ENCODE peak calls at places on chromosome 21, in five cellular contexts. U, X, T, J and A are unnamed samples.
A peak's percentile ranks its signal among the peaks of the same experiment; 100 is the strongest.

GRCh38 chr21:27759091-27759659 is 792.3 kb upstream of the ADAMTS5 start:
- DNase-seq in T (no peak), X (no peak), J (peak; percentile 23), U (peak; percentile 36), A (no peak)

GRCh38 chr21:37502947-37503346 is 136.4 kb downstream of the DYRK1A start:
- DNase-seq in X (no peak), T (no peak), U (no peak), J (no peak), A (no peak)

GRCh38 chr21:44866780-44867179 is 6.7 kb downstream of the PTTG1IP start:
- DNase-seq in X (no peak), J (no peak), T (no peak), U (no peak), A (no peak)

GRCh38 chr21:46667191-46667734 is 31.8 kb downstream of the PRMT2 start:
- DNase-seq in X (peak; percentile 42), U (no peak), J (no peak), T (no peak), A (no peak)

GRCh38 chr21:18954415-18954972 is 550.9 kb upstream of the TMPRSS15 start:
- DNase-seq in X (no peak), T (no peak), J (no peak), U (no peak), A (no peak)

GRCh38 chr21:14603202-14603601 is 57.1 kb upstream of the SAMSN1 start:
- DNase-seq in J (no peak), T (no peak), X (peak; percentile 60), U (no peak), A (no peak)

GRCh38 chr21:35377505-35378090 is 328.5 kb upstream of the RUNX1 start:
- DNase-seq in T (no peak), X (no peak), U (no peak), J (no peak), A (no peak)

GRCh38 chr21:42865361-42866160 is 13.8 kb downstream of the WDR4 start:
- DNase-seq in X (no peak), J (peak; percentile 42), U (no peak), T (no peak), A (peak; percentile 75)

GRCh38 chr21:39314155-39315027 is 959 bp upstream of the BRWD1 start:
- DNase-seq in U (peak; percentile 44), X (peak; percentile 38), T (peak; percentile 44), J (peak; percentile 61), A (peak; percentile 66)